ENCODE peak calls at places on chromosome 20, in eight cellular contexts. W is WTC11, X is astrocyte, G is GM06990, J is HFF-Myc, Z is neural crest cell, I is progenitor cell of endocrine pancreas, K is RWPE1. O is an unnamed sample.

GRCh38 chr20:60262967-60263603 is 304.9 kb downstream of the CDH26 start:
- DNase-seq in W (peak), X (no peak), G (no peak), J (no peak), Z (peak), I (no peak), K (peak), O (no peak)

GRCh38 chr20:24694727-24695528 is 225.5 kb downstream of the SYNDIG1 start:
- DNase-seq in W (no peak), X (no peak), G (no peak), J (no peak), Z (no peak), I (no peak), K (no peak), O (no peak)

GRCh38 chr20:6044102-6044501 is 9.8 kb downstream of the LRRN4 start:
- DNase-seq in W (peak), X (no peak), G (no peak), J (no peak), Z (no peak), I (no peak), K (no peak), O (no peak)

GRCh38 chr20:4959582-4959981 is 41.7 kb downstream of the SLC23A2 start:
- DNase-seq in W (no peak), X (no peak), G (no peak), J (no peak), Z (no peak), I (no peak), K (no peak), O (no peak)

GRCh38 chr20:44309763-44310663 is 989 bp downstream of the FITM2 start:
- DNase-seq in W (no peak), X (peak), G (no peak), J (no peak), Z (no peak), I (no peak), K (no peak), O (peak)

GRCh38 chr20:9119776-9120175 is 50.9 kb downstream of the PLCB4 start:
- DNase-seq in W (no peak), X (no peak), G (no peak), J (no peak), Z (no peak), I (no peak), K (peak), O (no peak)

GRCh38 chr20:13009682-13010406 is 1.1 kb downstream of the SPTLC3 start:
- DNase-seq in W (no peak), X (peak), G (peak), J (peak), Z (no peak), I (no peak), K (peak), O (peak)

GRCh38 chr20:24157213-24157612 is 168.6 kb upstream of the GGTLC1 start:
- DNase-seq in W (no peak), X (no peak), G (no peak), J (no peak), Z (no peak), I (no peak), K (no peak), O (no peak)

GRCh38 chr20:39259010-39259803 is 297.1 kb downstream of the DHX35 start:
- DNase-seq in W (no peak), X (no peak), G (no peak), J (no peak), Z (no peak), I (no peak), K (no peak), O (no peak)

GRCh38 chr20:18705906-18706305 is 107.7 kb upstream of the SCP2D1 start:
- DNase-seq in W (no peak), X (no peak), G (no peak), J (no peak), Z (no peak), I (no peak), K (no peak), O (no peak)

GRCh38 chr20:47854687-47855212 is 69.5 kb upstream of the SULF2 start:
- DNase-seq in W (peak), X (peak), G (no peak), J (peak), Z (peak), I (no peak), K (peak), O (no peak)

GRCh38 chr20:47172579-47172978 is 183.9 kb downstream of the ZMYND8 start:
- DNase-seq in W (no peak), X (no peak), G (no peak), J (no peak), Z (no peak), I (no peak), K (no peak), O (no peak)

GRCh38 chr20:41142914-41143313 is 5.6 kb downstream of the PLCG1 start:
- DNase-seq in W (no peak), X (no peak), G (no peak), J (no peak), Z (no peak), I (no peak), K (no peak), O (no peak)

GRCh38 chr20:44187054-44187762 is at the start of gene JPH2:
- DNase-seq in W (peak), X (peak), G (no peak), J (no peak), Z (peak), I (no peak), K (peak), O (no peak)

GRCh38 chr20:59141818-59142581 is 21.6 kb upstream of the ZNF831 start:
- DNase-seq in W (peak), X (no peak), G (no peak), J (peak), Z (peak), I (no peak), K (peak), O (no peak)

GRCh38 chr20:409697-410559 is 1.8 kb downstream of the RBCK1 start:
- DNase-seq in W (no peak), X (no peak), G (no peak), J (no peak), Z (no peak), I (no peak), K (no peak), O (no peak)

GRCh38 chr20:5786930-5787826 is 37.0 kb downstream of the SHLD1 start:
- DNase-seq in W (no peak), X (peak), G (no peak), J (no peak), Z (no peak), I (no peak), K (no peak), O (no peak)

GRCh38 chr20:2446845-2447244 is 23.7 kb downstream of the SNRPB start:
- DNase-seq in W (no peak), X (no peak), G (no peak), J (no peak), Z (no peak), I (no peak), K (no peak), O (no peak)

GRCh38 chr20:24309596-24309995 is 159.8 kb upstream of the SYNDIG1 start:
- DNase-seq in W (no peak), X (peak), G (no peak), J (no peak), Z (no peak), I (no peak), K (no peak), O (no peak)

GRCh38 chr20:11907621-11908020 is 10.1 kb upstream of the BTBD3 start:
- DNase-seq in W (no peak), X (no peak), G (no peak), J (no peak), Z (no peak), I (no peak), K (peak), O (no peak)

GRCh38 chr20:60031107-60031506 is 72.9 kb downstream of the CDH26 start:
- DNase-seq in W (no peak), X (no peak), G (no peak), J (no peak), Z (no peak), I (no peak), K (no peak), O (no peak)

GRCh38 chr20:59157064-59157463 is 6.6 kb upstream of the ZNF831 start:
- DNase-seq in W (no peak), X (no peak), G (no peak), J (no peak), Z (no peak), I (no peak), K (no peak), O (no peak)

GRCh38 chr20:45911486-45912343 is at the start of gene PLTP:
- DNase-seq in W (peak), X (peak), G (peak), J (no peak), Z (peak), I (peak), K (no peak), O (no peak)

GRCh38 chr20:59024111-59024530 is 4.9 kb downstream of the TUBB1 start:
- DNase-seq in W (no peak), X (no peak), G (no peak), J (no peak), Z (no peak), I (no peak), K (no peak), O (no peak)

GRCh38 chr20:605237-605636 is 4.9 kb downstream of the TCF15 start:
- DNase-seq in W (no peak), X (no peak), G (no peak), J (no peak), Z (no peak), I (no peak), K (no peak), O (no peak)

GRCh38 chr20:20366551-20366895 is 1.4 kb upstream of the INSM1 start:
- DNase-seq in W (no peak), X (no peak), G (no peak), J (no peak), Z (no peak), I (no peak), K (no peak), O (no peak)

GRCh38 chr20:13571662-13572061 is 67.1 kb downstream of the TASP1 start:
- DNase-seq in W (no peak), X (no peak), G (no peak), J (no peak), Z (no peak), I (no peak), K (no peak), O (no peak)

GRCh38 chr20:44450279-44450937 is 25.3 kb upstream of the TTPAL start:
- DNase-seq in W (no peak), X (no peak), G (no peak), J (no peak), Z (no peak), I (no peak), K (no peak), O (no peak)

GRCh38 chr20:24915892-24916291 is 33.2 kb upstream of the CST7 start:
- DNase-seq in W (no peak), X (no peak), G (no peak), J (no peak), Z (no peak), I (no peak), K (no peak), O (no peak)

GRCh38 chr20:1816384-1817381 is 78.5 kb upstream of the SIRPA start:
- DNase-seq in W (no peak), X (peak), G (no peak), J (no peak), Z (no peak), I (no peak), K (peak), O (peak)

GRCh38 chr20:13325033-13325432 is 104.0 kb downstream of the ISM1 start:
- DNase-seq in W (peak), X (no peak), G (no peak), J (no peak), Z (no peak), I (no peak), K (no peak), O (no peak)

GRCh38 chr20:17969884-17970409 is 1.1 kb downstream of the MGME1 start:
- DNase-seq in W (no peak), X (no peak), G (peak), J (no peak), Z (no peak), I (no peak), K (peak), O (no peak)

GRCh38 chr20:1341561-1342265 is 12.8 kb upstream of the SDCBP2 start:
- DNase-seq in W (no peak), X (peak), G (no peak), J (no peak), Z (no peak), I (no peak), K (no peak), O (peak)

GRCh38 chr20:11067359-11067758 is 393.6 kb upstream of the JAG1 start:
- DNase-seq in W (no peak), X (no peak), G (no peak), J (no peak), Z (no peak), I (no peak), K (no peak), O (no peak)

GRCh38 chr20:5191829-5192569 is 65.2 kb downstream of the CDS2 start:
- DNase-seq in W (peak), X (peak), G (peak), J (peak), Z (no peak), I (no peak), K (peak), O (no peak)

GRCh38 chr20:32663704-32664351 is 9.9 kb downstream of the C20orf203 start:
- DNase-seq in W (no peak), X (no peak), G (no peak), J (no peak), Z (no peak), I (no peak), K (no peak), O (no peak)

GRCh38 chr20:32667030-32667429 is 6.7 kb downstream of the C20orf203 start:
- DNase-seq in W (no peak), X (no peak), G (no peak), J (no peak), Z (no peak), I (no peak), K (no peak), O (no peak)

GRCh38 chr20:32660661-32661060 is 13.1 kb downstream of the C20orf203 start:
- DNase-seq in W (no peak), X (no peak), G (no peak), J (no peak), Z (no peak), I (no peak), K (no peak), O (no peak)

GRCh38 chr20:32664352-32665159 is 9.2 kb downstream of the C20orf203 start:
- DNase-seq in W (no peak), X (no peak), G (no peak), J (no peak), Z (no peak), I (no peak), K (no peak), O (no peak)

GRCh38 chr20:32661820-32662528 is 11.8 kb downstream of the C20orf203 start:
- DNase-seq in W (no peak), X (no peak), G (no peak), J (no peak), Z (no peak), I (no peak), K (no peak), O (no peak)
- TF ChIP-seq CTCF in W (no peak), X (peak), G (no peak), J (no peak), Z (no peak), I (no peak), K (no peak), O (no peak)

GRCh38 chr20:35342154-35342769 is 50.0 kb upstream of the FAM83C start:
- DNase-seq in W (peak), X (peak), G (no peak), J (no peak), Z (no peak), I (no peak), K (no peak), O (no peak)
- TF ChIP-seq CTCF in W (no peak), X (no peak), G (peak), J (peak), Z (peak), I (no peak), K (no peak), O (peak)

DNA sequence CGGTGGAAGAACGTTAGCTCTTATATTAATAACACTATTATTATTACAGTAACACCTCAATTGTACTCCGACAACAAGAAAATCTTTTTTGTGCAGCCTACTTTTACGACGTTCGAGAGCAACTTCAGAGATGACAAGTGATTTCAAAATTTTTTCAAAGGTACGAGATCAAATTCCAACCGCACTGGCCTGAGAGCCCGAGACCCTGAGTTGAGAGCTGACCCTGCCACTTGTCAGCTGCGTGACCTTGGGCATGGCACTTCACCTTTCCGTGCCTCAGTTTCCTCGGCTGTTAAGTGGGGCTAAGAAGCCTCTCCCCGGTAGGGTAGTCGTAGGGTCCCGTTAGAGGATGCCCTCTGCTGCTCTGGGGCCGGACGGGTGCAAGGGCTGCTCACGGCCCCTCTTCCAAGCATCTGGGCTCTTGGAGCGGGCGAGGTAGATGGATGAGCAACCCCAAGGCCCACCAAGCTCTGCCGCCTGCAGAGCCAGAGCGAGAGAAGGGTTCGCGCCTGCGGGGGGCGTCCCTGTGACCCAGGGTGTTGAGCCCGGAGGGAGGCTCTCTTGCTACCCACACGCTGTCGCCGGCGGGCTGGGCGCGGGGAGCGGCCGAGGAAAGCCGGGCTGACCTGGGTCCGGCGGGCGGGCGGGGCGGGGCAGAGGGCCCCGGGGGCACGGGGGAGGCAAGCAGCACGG is 510 bp downstream of the NDRG3 start:
- DNase-seq in W (no peak), X (no peak), G (no peak), J (no peak), Z (no peak), I (no peak), K (no peak), O (no peak)
- TF ChIP-seq CTCF in W (no peak), X (no peak), G (no peak), J (no peak), Z (peak), I (no peak), K (no peak), O (peak)

DNA sequence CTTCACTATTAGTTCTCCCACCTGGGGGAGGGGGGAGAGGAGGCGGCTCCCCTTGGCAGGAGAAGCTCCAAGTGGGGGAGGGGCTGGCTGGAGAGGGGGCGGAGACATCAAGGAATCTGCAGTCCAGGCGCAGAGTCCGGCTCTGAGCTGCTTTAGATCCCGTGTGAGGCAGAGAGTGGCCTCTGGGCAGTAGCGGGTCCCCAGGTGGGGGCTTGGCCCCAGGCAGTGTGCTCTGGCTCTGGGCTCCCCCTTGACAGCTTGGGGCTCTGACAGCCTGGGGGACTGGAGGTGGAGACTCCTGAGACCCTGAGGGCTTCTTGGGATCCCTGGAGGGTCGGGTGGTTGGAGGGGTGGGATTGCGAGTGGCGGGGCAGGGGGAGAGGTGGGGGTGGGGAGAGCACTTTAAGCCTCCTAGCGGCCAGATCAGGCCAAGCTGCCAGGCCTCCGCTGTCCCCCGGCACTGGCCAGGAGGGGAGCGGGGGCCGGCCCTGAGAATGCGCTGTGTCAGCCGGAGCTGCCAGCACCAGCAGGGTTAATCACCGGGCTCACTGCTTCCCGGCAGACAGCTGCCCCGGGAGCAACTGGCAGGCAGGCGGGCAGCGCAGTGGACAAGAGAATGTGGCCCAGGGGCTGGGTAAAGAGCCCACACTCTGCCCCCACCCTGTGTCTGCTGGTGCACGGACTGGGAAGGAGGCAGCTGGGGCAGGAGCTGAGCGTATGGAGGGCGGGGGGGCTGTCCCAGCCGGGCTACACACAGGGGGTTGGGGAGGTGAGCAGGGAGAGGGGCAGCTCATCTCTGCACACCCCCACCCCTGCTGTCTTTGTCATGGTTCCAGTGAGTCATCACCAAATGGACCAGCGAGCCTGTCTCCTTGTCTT is 1.8 kb upstream of the LAMA5 start:
- DNase-seq in W (peak), X (no peak), G (no peak), J (no peak), Z (peak), I (peak), K (peak), O (no peak)
- TF ChIP-seq CTCF in W (peak), X (peak), G (no peak), J (peak), Z (peak), I (peak), K (peak), O (peak)

GRCh38 chr20:63934271-63935068 is 21.7 kb downstream of the UCKL1 start:
- DNase-seq in W (peak), X (no peak), G (no peak), J (no peak), Z (peak), I (no peak), K (no peak), O (no peak)
- TF ChIP-seq CTCF in W (peak), X (no peak), G (peak), J (peak), Z (peak), I (peak), K (no peak), O (peak)

DNA sequence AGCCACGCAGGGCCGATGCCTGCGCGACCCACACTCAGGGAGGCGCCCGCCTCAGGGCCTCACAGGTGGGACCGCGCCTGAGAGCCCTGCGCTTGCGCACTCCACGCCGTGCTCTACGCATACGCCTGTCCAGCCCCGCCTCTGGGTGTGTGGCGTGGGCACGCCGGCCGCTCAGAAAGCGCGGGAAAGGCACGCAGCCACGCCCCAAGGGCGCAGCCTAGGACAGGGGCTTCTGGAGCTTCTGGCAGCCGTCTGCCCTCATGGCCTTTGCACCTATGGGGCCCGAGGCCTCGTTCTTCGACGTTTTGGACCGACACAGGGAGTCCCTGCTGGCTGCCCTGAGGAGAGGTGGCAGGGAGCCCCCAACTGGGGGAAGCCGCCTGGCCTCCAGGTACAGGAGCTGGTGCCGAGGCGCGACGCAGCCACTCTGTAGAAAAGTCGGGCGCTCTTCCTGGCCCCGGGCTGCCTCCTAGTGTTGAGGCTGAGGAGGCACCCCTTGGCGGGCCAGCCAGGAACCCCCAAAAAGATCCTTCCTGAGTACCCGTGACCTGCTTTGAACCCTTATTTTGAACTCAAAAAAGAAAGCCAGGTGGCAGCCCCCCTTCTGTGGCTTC is at the start of gene SPO11:
- DNase-seq in W (peak), X (no peak), G (no peak), J (no peak), Z (peak), I (no peak), K (no peak), O (no peak)
- TF ChIP-seq CTCF in W (peak), X (no peak), G (peak), J (peak), Z (peak), I (peak), K (no peak), O (no peak)

DNA sequence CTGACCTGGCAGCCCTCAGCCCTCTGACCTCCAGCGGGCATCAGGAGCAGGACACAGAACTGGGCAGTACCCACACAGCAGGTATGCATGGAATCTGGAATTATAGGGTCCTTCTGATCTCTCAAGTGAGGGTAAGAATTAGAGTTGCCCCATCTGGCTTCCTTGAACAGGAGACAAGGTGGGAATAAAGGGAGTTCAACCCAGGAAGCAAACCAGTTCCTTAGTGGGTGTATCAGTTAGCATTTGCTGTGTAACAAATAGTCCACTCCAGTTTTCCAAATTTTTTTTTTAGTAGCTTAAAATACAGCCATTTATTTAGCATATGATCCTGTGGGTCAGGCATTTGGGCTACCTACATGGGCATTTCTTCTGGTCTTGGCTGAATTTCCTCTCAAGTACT is 15.7 kb downstream of the MAVS start:
- DNase-seq in W (no peak), X (no peak), G (no peak), J (no peak), Z (no peak), I (no peak), K (no peak), O (no peak)
- TF ChIP-seq CTCF in W (no peak), X (no peak), G (no peak), J (no peak), Z (no peak), I (no peak), K (no peak), O (no peak)

O was measured in AG04449.